ENCODE peak calls at places on chromosomes 11 and 22, in four cellular contexts. One of them, this sample, is unnamed.

GRCh38 chr11:44493383-44493782 is 72.1 kb upstream of the CD82 start:
- DNase-seq in PC-3: no peak
- DNase-seq in stimulated activated CD4-positive, alpha-beta T cell treated with anti-CD3 and anti-CD28 coated beads, TNF-alpha, amount 100 ng/mL, for 24 hours: no peak
- DNase-seq in activated naive CD8-positive, alpha-beta T cell treated with anti-CD3 and anti-CD28 coated beads, Interleukin-2, amount 10 ng/mL, durations not matched to agents 7 days and 5 days: no peak
- DNase-seq in this sample: no peak

GRCh38 chr11:121652982-121653381 is 200.2 kb upstream of the SORL1-AS1 start:
- DNase-seq in PC-3: peak
- DNase-seq in activated naive CD8-positive, alpha-beta T cell treated with anti-CD3 and anti-CD28 coated beads, Interleukin-2, amount 10 ng/mL, durations not matched to agents 7 days and 5 days: no peak
- DNase-seq in stimulated activated CD4-positive, alpha-beta T cell treated with anti-CD3 and anti-CD28 coated beads, TNF-alpha, amount 100 ng/mL, for 24 hours: no peak
- DNase-seq in this sample: no peak

GRCh38 chr11:40825435-40825834 is 634.0 kb downstream of the LRRC4C start:
- DNase-seq in activated naive CD8-positive, alpha-beta T cell treated with anti-CD3 and anti-CD28 coated beads, Interleukin-2, amount 10 ng/mL, durations not matched to agents 7 days and 5 days: no peak
- DNase-seq in stimulated activated CD4-positive, alpha-beta T cell treated with anti-CD3 and anti-CD28 coated beads, TNF-alpha, amount 100 ng/mL, for 24 hours: no peak
- DNase-seq in PC-3: no peak
- DNase-seq in this sample: no peak

GRCh38 chr11:57073121-57073520 is 84.4 kb downstream of the OR5AK2 start:
- DNase-seq in stimulated activated CD4-positive, alpha-beta T cell treated with anti-CD3 and anti-CD28 coated beads, TNF-alpha, amount 100 ng/mL, for 24 hours: no peak
- DNase-seq in PC-3: no peak
- DNase-seq in activated naive CD8-positive, alpha-beta T cell treated with anti-CD3 and anti-CD28 coated beads, Interleukin-2, amount 10 ng/mL, durations not matched to agents 7 days and 5 days: no peak
- DNase-seq in this sample: no peak

GRCh38 chr11:114233755-114234154 is 62.4 kb upstream of the NNMT start:
- DNase-seq in stimulated activated CD4-positive, alpha-beta T cell treated with anti-CD3 and anti-CD28 coated beads, TNF-alpha, amount 100 ng/mL, for 24 hours: no peak
- DNase-seq in PC-3: no peak
- DNase-seq in activated naive CD8-positive, alpha-beta T cell treated with anti-CD3 and anti-CD28 coated beads, Interleukin-2, amount 10 ng/mL, durations not matched to agents 7 days and 5 days: no peak
- DNase-seq in this sample: no peak

GRCh38 chr11:57464343-57465181 is 4.2 kb downstream of the RTN4RL2 start:
- DNase-seq in activated naive CD8-positive, alpha-beta T cell treated with anti-CD3 and anti-CD28 coated beads, Interleukin-2, amount 10 ng/mL, durations not matched to agents 7 days and 5 days: no peak
- DNase-seq in stimulated activated CD4-positive, alpha-beta T cell treated with anti-CD3 and anti-CD28 coated beads, TNF-alpha, amount 100 ng/mL, for 24 hours: no peak
- DNase-seq in PC-3: no peak
- DNase-seq in this sample: no peak

GRCh38 chr22:40525250-40525884 is 111.2 kb downstream of the MRTFA start:
- DNase-seq in activated naive CD8-positive, alpha-beta T cell treated with anti-CD3 and anti-CD28 coated beads, Interleukin-2, amount 10 ng/mL, durations not matched to agents 7 days and 5 days: peak
- DNase-seq in stimulated activated CD4-positive, alpha-beta T cell treated with anti-CD3 and anti-CD28 coated beads, TNF-alpha, amount 100 ng/mL, for 24 hours: peak
- DNase-seq in PC-3: peak
- DNase-seq in this sample: peak

GRCh38 chr11:60701509-60701818 is 2.1 kb downstream of the MS4A8 start:
- DNase-seq in PC-3: no peak
- DNase-seq in activated naive CD8-positive, alpha-beta T cell treated with anti-CD3 and anti-CD28 coated beads, Interleukin-2, amount 10 ng/mL, durations not matched to agents 7 days and 5 days: no peak
- DNase-seq in stimulated activated CD4-positive, alpha-beta T cell treated with anti-CD3 and anti-CD28 coated beads, TNF-alpha, amount 100 ng/mL, for 24 hours: no peak
- DNase-seq in this sample: no peak

GRCh38 chr11:105486929-105487328 is 122.9 kb upstream of the GRIA4 start:
- DNase-seq in PC-3: no peak
- DNase-seq in activated naive CD8-positive, alpha-beta T cell treated with anti-CD3 and anti-CD28 coated beads, Interleukin-2, amount 10 ng/mL, durations not matched to agents 7 days and 5 days: no peak
- DNase-seq in stimulated activated CD4-positive, alpha-beta T cell treated with anti-CD3 and anti-CD28 coated beads, TNF-alpha, amount 100 ng/mL, for 24 hours: no peak
- DNase-seq in this sample: no peak

GRCh38 chr11:110712643-110713468 is 619 bp upstream of the ARHGAP20 start:
- DNase-seq in activated naive CD8-positive, alpha-beta T cell treated with anti-CD3 and anti-CD28 coated beads, Interleukin-2, amount 10 ng/mL, durations not matched to agents 7 days and 5 days: no peak
- DNase-seq in stimulated activated CD4-positive, alpha-beta T cell treated with anti-CD3 and anti-CD28 coated beads, TNF-alpha, amount 100 ng/mL, for 24 hours: no peak
- DNase-seq in PC-3: no peak
- DNase-seq in this sample: no peak

GRCh38 chr11:117878314-117878938 is 2.0 kb upstream of the FXYD6 start:
- DNase-seq in stimulated activated CD4-positive, alpha-beta T cell treated with anti-CD3 and anti-CD28 coated beads, TNF-alpha, amount 100 ng/mL, for 24 hours: no peak
- DNase-seq in activated naive CD8-positive, alpha-beta T cell treated with anti-CD3 and anti-CD28 coated beads, Interleukin-2, amount 10 ng/mL, durations not matched to agents 7 days and 5 days: no peak
- DNase-seq in PC-3: no peak
- DNase-seq in this sample: no peak

GRCh38 chr11:113473983-113474361 is 1.2 kb downstream of the DRD2 start:
- DNase-seq in stimulated activated CD4-positive, alpha-beta T cell treated with anti-CD3 and anti-CD28 coated beads, TNF-alpha, amount 100 ng/mL, for 24 hours: no peak
- DNase-seq in activated naive CD8-positive, alpha-beta T cell treated with anti-CD3 and anti-CD28 coated beads, Interleukin-2, amount 10 ng/mL, durations not matched to agents 7 days and 5 days: no peak
- DNase-seq in PC-3: no peak
- DNase-seq in this sample: no peak

GRCh38 chr11:10397226-10397987 is 57.7 kb upstream of the AMPD3 start:
- DNase-seq in stimulated activated CD4-positive, alpha-beta T cell treated with anti-CD3 and anti-CD28 coated beads, TNF-alpha, amount 100 ng/mL, for 24 hours: no peak
- DNase-seq in activated naive CD8-positive, alpha-beta T cell treated with anti-CD3 and anti-CD28 coated beads, Interleukin-2, amount 10 ng/mL, durations not matched to agents 7 days and 5 days: no peak
- DNase-seq in PC-3: no peak
- DNase-seq in this sample: no peak

GRCh38 chr11:90639687-90640086 is 416.8 kb upstream of the CHORDC1 start:
- DNase-seq in activated naive CD8-positive, alpha-beta T cell treated with anti-CD3 and anti-CD28 coated beads, Interleukin-2, amount 10 ng/mL, durations not matched to agents 7 days and 5 days: no peak
- DNase-seq in PC-3: peak
- DNase-seq in stimulated activated CD4-positive, alpha-beta T cell treated with anti-CD3 and anti-CD28 coated beads, TNF-alpha, amount 100 ng/mL, for 24 hours: no peak
- DNase-seq in this sample: no peak

GRCh38 chr11:119195680-119196079 is 10.4 kb downstream of the NHERF4 start:
- DNase-seq in PC-3: peak
- DNase-seq in stimulated activated CD4-positive, alpha-beta T cell treated with anti-CD3 and anti-CD28 coated beads, TNF-alpha, amount 100 ng/mL, for 24 hours: no peak
- DNase-seq in activated naive CD8-positive, alpha-beta T cell treated with anti-CD3 and anti-CD28 coated beads, Interleukin-2, amount 10 ng/mL, durations not matched to agents 7 days and 5 days: no peak
- DNase-seq in this sample: no peak

GRCh38 chr11:19632435-19632834 is 80.2 kb upstream of the NAV2 start:
- DNase-seq in stimulated activated CD4-positive, alpha-beta T cell treated with anti-CD3 and anti-CD28 coated beads, TNF-alpha, amount 100 ng/mL, for 24 hours: no peak
- DNase-seq in PC-3: peak
- DNase-seq in activated naive CD8-positive, alpha-beta T cell treated with anti-CD3 and anti-CD28 coated beads, Interleukin-2, amount 10 ng/mL, durations not matched to agents 7 days and 5 days: no peak
- DNase-seq in this sample: no peak

GRCh38 chr22:31958625-31959239 is 14.4 kb downstream of the YWHAH start:
- DNase-seq in PC-3: no peak
- DNase-seq in stimulated activated CD4-positive, alpha-beta T cell treated with anti-CD3 and anti-CD28 coated beads, TNF-alpha, amount 100 ng/mL, for 24 hours: no peak
- DNase-seq in activated naive CD8-positive, alpha-beta T cell treated with anti-CD3 and anti-CD28 coated beads, Interleukin-2, amount 10 ng/mL, durations not matched to agents 7 days and 5 days: no peak
- DNase-seq in this sample: no peak

GRCh38 chr11:130806746-130807145 is 109.5 kb downstream of the SNX19 start:
- DNase-seq in PC-3: no peak
- DNase-seq in activated naive CD8-positive, alpha-beta T cell treated with anti-CD3 and anti-CD28 coated beads, Interleukin-2, amount 10 ng/mL, durations not matched to agents 7 days and 5 days: no peak
- DNase-seq in stimulated activated CD4-positive, alpha-beta T cell treated with anti-CD3 and anti-CD28 coated beads, TNF-alpha, amount 100 ng/mL, for 24 hours: no peak
- DNase-seq in this sample: no peak

GRCh38 chr11:6646631-6647281 is 8.9 kb downstream of the DCHS1 start:
- DNase-seq in stimulated activated CD4-positive, alpha-beta T cell treated with anti-CD3 and anti-CD28 coated beads, TNF-alpha, amount 100 ng/mL, for 24 hours: no peak
- DNase-seq in activated naive CD8-positive, alpha-beta T cell treated with anti-CD3 and anti-CD28 coated beads, Interleukin-2, amount 10 ng/mL, durations not matched to agents 7 days and 5 days: peak
- DNase-seq in PC-3: no peak
- DNase-seq in this sample: no peak

GRCh38 chr11:19403196-19403895 is 162.6 kb upstream of the E2F8 start:
- DNase-seq in activated naive CD8-positive, alpha-beta T cell treated with anti-CD3 and anti-CD28 coated beads, Interleukin-2, amount 10 ng/mL, durations not matched to agents 7 days and 5 days: no peak
- DNase-seq in PC-3: no peak
- DNase-seq in stimulated activated CD4-positive, alpha-beta T cell treated with anti-CD3 and anti-CD28 coated beads, TNF-alpha, amount 100 ng/mL, for 24 hours: no peak
- DNase-seq in this sample: no peak

GRCh38 chr11:60777572-60777971 is 7.6 kb upstream of the MS4A10 start:
- DNase-seq in activated naive CD8-positive, alpha-beta T cell treated with anti-CD3 and anti-CD28 coated beads, Interleukin-2, amount 10 ng/mL, durations not matched to agents 7 days and 5 days: no peak
- DNase-seq in PC-3: peak
- DNase-seq in stimulated activated CD4-positive, alpha-beta T cell treated with anti-CD3 and anti-CD28 coated beads, TNF-alpha, amount 100 ng/mL, for 24 hours: no peak
- DNase-seq in this sample: no peak

GRCh38 chr11:92123540-92123939 is 101.1 kb upstream of the FAT3 start:
- DNase-seq in stimulated activated CD4-positive, alpha-beta T cell treated with anti-CD3 and anti-CD28 coated beads, TNF-alpha, amount 100 ng/mL, for 24 hours: no peak
- DNase-seq in PC-3: peak
- DNase-seq in activated naive CD8-positive, alpha-beta T cell treated with anti-CD3 and anti-CD28 coated beads, Interleukin-2, amount 10 ng/mL, durations not matched to agents 7 days and 5 days: no peak
- DNase-seq in this sample: no peak

GRCh38 chr11:68411501-68411991 is 49.0 kb upstream of the PPP6R3 start:
- DNase-seq in stimulated activated CD4-positive, alpha-beta T cell treated with anti-CD3 and anti-CD28 coated beads, TNF-alpha, amount 100 ng/mL, for 24 hours: no peak
- DNase-seq in PC-3: no peak
- DNase-seq in activated naive CD8-positive, alpha-beta T cell treated with anti-CD3 and anti-CD28 coated beads, Interleukin-2, amount 10 ng/mL, durations not matched to agents 7 days and 5 days: no peak
- DNase-seq in this sample: no peak

GRCh38 chr11:102724904-102725515 is at the start of gene MMP8:
- DNase-seq in PC-3: no peak
- DNase-seq in stimulated activated CD4-positive, alpha-beta T cell treated with anti-CD3 and anti-CD28 coated beads, TNF-alpha, amount 100 ng/mL, for 24 hours: no peak
- DNase-seq in activated naive CD8-positive, alpha-beta T cell treated with anti-CD3 and anti-CD28 coated beads, Interleukin-2, amount 10 ng/mL, durations not matched to agents 7 days and 5 days: no peak
- DNase-seq in this sample: no peak

GRCh38 chr22:24087071-24087795 is 76.1 kb downstream of the CABIN1 start:
- DNase-seq in stimulated activated CD4-positive, alpha-beta T cell treated with anti-CD3 and anti-CD28 coated beads, TNF-alpha, amount 100 ng/mL, for 24 hours: no peak
- DNase-seq in PC-3: no peak
- DNase-seq in activated naive CD8-positive, alpha-beta T cell treated with anti-CD3 and anti-CD28 coated beads, Interleukin-2, amount 10 ng/mL, durations not matched to agents 7 days and 5 days: no peak
- DNase-seq in this sample: no peak

GRCh38 chr11:13434247-13435205 is 28.5 kb downstream of the BTBD10 start:
- DNase-seq in PC-3: no peak
- DNase-seq in activated naive CD8-positive, alpha-beta T cell treated with anti-CD3 and anti-CD28 coated beads, Interleukin-2, amount 10 ng/mL, durations not matched to agents 7 days and 5 days: no peak
- DNase-seq in stimulated activated CD4-positive, alpha-beta T cell treated with anti-CD3 and anti-CD28 coated beads, TNF-alpha, amount 100 ng/mL, for 24 hours: no peak
- DNase-seq in this sample: no peak

GRCh38 chr11:126084608-126084912 is 21.9 kb upstream of the CDON start:
- DNase-seq in PC-3: no peak
- DNase-seq in stimulated activated CD4-positive, alpha-beta T cell treated with anti-CD3 and anti-CD28 coated beads, TNF-alpha, amount 100 ng/mL, for 24 hours: no peak
- DNase-seq in activated naive CD8-positive, alpha-beta T cell treated with anti-CD3 and anti-CD28 coated beads, Interleukin-2, amount 10 ng/mL, durations not matched to agents 7 days and 5 days: no peak
- DNase-seq in this sample: no peak

GRCh38 chr11:75547617-75548054 is 14.4 kb upstream of the SERPINH1 start:
- DNase-seq in activated naive CD8-positive, alpha-beta T cell treated with anti-CD3 and anti-CD28 coated beads, Interleukin-2, amount 10 ng/mL, durations not matched to agents 7 days and 5 days: peak
- DNase-seq in stimulated activated CD4-positive, alpha-beta T cell treated with anti-CD3 and anti-CD28 coated beads, TNF-alpha, amount 100 ng/mL, for 24 hours: no peak
- DNase-seq in PC-3: peak
- DNase-seq in this sample: no peak

GRCh38 chr22:23718371-23719165 is 27.8 kb downstream of the RGL4 start:
- DNase-seq in PC-3: no peak
- DNase-seq in stimulated activated CD4-positive, alpha-beta T cell treated with anti-CD3 and anti-CD28 coated beads, TNF-alpha, amount 100 ng/mL, for 24 hours: no peak
- DNase-seq in activated naive CD8-positive, alpha-beta T cell treated with anti-CD3 and anti-CD28 coated beads, Interleukin-2, amount 10 ng/mL, durations not matched to agents 7 days and 5 days: no peak
- DNase-seq in this sample: no peak

GRCh38 chr11:111445586-111445985 is 66.5 kb upstream of the POU2AF1 start:
- DNase-seq in stimulated activated CD4-positive, alpha-beta T cell treated with anti-CD3 and anti-CD28 coated beads, TNF-alpha, amount 100 ng/mL, for 24 hours: no peak
- DNase-seq in activated naive CD8-positive, alpha-beta T cell treated with anti-CD3 and anti-CD28 coated beads, Interleukin-2, amount 10 ng/mL, durations not matched to agents 7 days and 5 days: no peak
- DNase-seq in PC-3: no peak
- DNase-seq in this sample: no peak

GRCh38 chr11:63132985-63133775 is 10.8 kb downstream of the SLC22A24 start:
- DNase-seq in PC-3: no peak
- DNase-seq in stimulated activated CD4-positive, alpha-beta T cell treated with anti-CD3 and anti-CD28 coated beads, TNF-alpha, amount 100 ng/mL, for 24 hours: no peak
- DNase-seq in activated naive CD8-positive, alpha-beta T cell treated with anti-CD3 and anti-CD28 coated beads, Interleukin-2, amount 10 ng/mL, durations not matched to agents 7 days and 5 days: no peak
- DNase-seq in this sample: no peak

GRCh38 chr11:22832315-22833041 is 2.9 kb upstream of the SVIP start:
- DNase-seq in PC-3: peak
- DNase-seq in activated naive CD8-positive, alpha-beta T cell treated with anti-CD3 and anti-CD28 coated beads, Interleukin-2, amount 10 ng/mL, durations not matched to agents 7 days and 5 days: no peak
- DNase-seq in stimulated activated CD4-positive, alpha-beta T cell treated with anti-CD3 and anti-CD28 coated beads, TNF-alpha, amount 100 ng/mL, for 24 hours: no peak
- DNase-seq in this sample: no peak

GRCh38 chr11:61731956-61732675 is 20.3 kb upstream of the MYRF start:
- DNase-seq in PC-3: no peak
- DNase-seq in stimulated activated CD4-positive, alpha-beta T cell treated with anti-CD3 and anti-CD28 coated beads, TNF-alpha, amount 100 ng/mL, for 24 hours: no peak
- DNase-seq in activated naive CD8-positive, alpha-beta T cell treated with anti-CD3 and anti-CD28 coated beads, Interleukin-2, amount 10 ng/mL, durations not matched to agents 7 days and 5 days: no peak
- DNase-seq in this sample: no peak

GRCh38 chr11:72544589-72544988 is 110.3 kb upstream of the CLPB start:
- DNase-seq in activated naive CD8-positive, alpha-beta T cell treated with anti-CD3 and anti-CD28 coated beads, Interleukin-2, amount 10 ng/mL, durations not matched to agents 7 days and 5 days: no peak
- DNase-seq in PC-3: no peak
- DNase-seq in stimulated activated CD4-positive, alpha-beta T cell treated with anti-CD3 and anti-CD28 coated beads, TNF-alpha, amount 100 ng/mL, for 24 hours: no peak
- DNase-seq in this sample: no peak

GRCh38 chr11:27718346-27718852 is 18.1 kb upstream of the BDNF start:
- DNase-seq in stimulated activated CD4-positive, alpha-beta T cell treated with anti-CD3 and anti-CD28 coated beads, TNF-alpha, amount 100 ng/mL, for 24 hours: no peak
- DNase-seq in activated naive CD8-positive, alpha-beta T cell treated with anti-CD3 and anti-CD28 coated beads, Interleukin-2, amount 10 ng/mL, durations not matched to agents 7 days and 5 days: no peak
- DNase-seq in PC-3: peak
- DNase-seq in this sample: no peak

GRCh38 chr11:68832476-68833176 is 9.1 kb downstream of the CPT1A start:
- DNase-seq in activated naive CD8-positive, alpha-beta T cell treated with anti-CD3 and anti-CD28 coated beads, Interleukin-2, amount 10 ng/mL, durations not matched to agents 7 days and 5 days: no peak
- DNase-seq in PC-3: no peak
- DNase-seq in stimulated activated CD4-positive, alpha-beta T cell treated with anti-CD3 and anti-CD28 coated beads, TNF-alpha, amount 100 ng/mL, for 24 hours: no peak
- DNase-seq in this sample: no peak

GRCh38 chr22:42959472-42960145 is 55.3 kb downstream of the PACSIN2 start:
- DNase-seq in stimulated activated CD4-positive, alpha-beta T cell treated with anti-CD3 and anti-CD28 coated beads, TNF-alpha, amount 100 ng/mL, for 24 hours: no peak
- DNase-seq in activated naive CD8-positive, alpha-beta T cell treated with anti-CD3 and anti-CD28 coated beads, Interleukin-2, amount 10 ng/mL, durations not matched to agents 7 days and 5 days: no peak
- DNase-seq in PC-3: no peak
- DNase-seq in this sample: no peak

GRCh38 chr22:42202669-42203068 is 67.8 kb downstream of the TCF20 start:
- DNase-seq in stimulated activated CD4-positive, alpha-beta T cell treated with anti-CD3 and anti-CD28 coated beads, TNF-alpha, amount 100 ng/mL, for 24 hours: peak
- DNase-seq in PC-3: no peak
- DNase-seq in activated naive CD8-positive, alpha-beta T cell treated with anti-CD3 and anti-CD28 coated beads, Interleukin-2, amount 10 ng/mL, durations not matched to agents 7 days and 5 days: peak
- DNase-seq in this sample: peak

GRCh38 chr22:22219140-22219996 is 25.2 kb upstream of the VPREB1 start:
- DNase-seq in activated naive CD8-positive, alpha-beta T cell treated with anti-CD3 and anti-CD28 coated beads, Interleukin-2, amount 10 ng/mL, durations not matched to agents 7 days and 5 days: no peak
- DNase-seq in PC-3: no peak
- DNase-seq in stimulated activated CD4-positive, alpha-beta T cell treated with anti-CD3 and anti-CD28 coated beads, TNF-alpha, amount 100 ng/mL, for 24 hours: no peak
- DNase-seq in this sample: no peak

This sample was measured in stimulated activated effector memory CD8-positive, alpha-beta T cell treated with anti-CD3 and anti-CD28 coated beads, Interleukin-12 subunit alpha, Interleukin-12 subunit beta, amount 100 ng/mL, for 72 hours.